ENCODE peak calls at places on chromosomes 5 and 9, in six cellular contexts. D is epithelial cell of esophagus, N is NB4, U is lower lobe of right lung, T is OCI-LY7, H is ovary. R is an unnamed sample.

GRCh38 chr9:83536332-83536731 is 1.9 kb downstream of the FRMD3 start:
- DNase-seq in D (no peak), N (no peak), U (no peak), T (no peak), H (no peak), R (no peak)

GRCh38 chr9:92989561-92989960 is 42.2 kb downstream of the FGD3 start:
- DNase-seq in D (no peak), N (no peak), U (no peak), T (no peak), H (no peak), R (no peak)

GRCh38 chr9:122029898-122030297 is 63.2 kb downstream of the TTLL11 start:
- DNase-seq in D (peak), N (peak), U (no peak), T (no peak), H (no peak), R (no peak)

GRCh38 chr5:37071901-37072581 is 177.1 kb downstream of the CPLANE1 start:
- DNase-seq in D (peak), N (no peak), U (no peak), T (no peak), H (no peak), R (no peak)

GRCh38 chr5:64811050-64811640 is 42.4 kb downstream of the CWC27 start:
- DNase-seq in D (peak), N (peak), U (no peak), T (peak), H (no peak), R (peak)

GRCh38 chr5:27474395-27474794 is 436.0 kb upstream of the CDH9 start:
- DNase-seq in D (no peak), N (no peak), U (no peak), T (no peak), H (no peak), R (no peak)

GRCh38 chr9:114499528-114499927 is 5.7 kb downstream of the WHRN start:
- DNase-seq in D (peak), N (no peak), U (no peak), T (peak), H (no peak), R (no peak)

GRCh38 chr9:132141364-132141947 is 20.4 kb upstream of the NTNG2 start:
- DNase-seq in D (no peak), N (no peak), U (no peak), T (no peak), H (no peak), R (no peak)

GRCh38 chr9:114096041-114096511 is 3.0 kb downstream of the KIF12 start:
- DNase-seq in D (no peak), N (no peak), U (no peak), T (no peak), H (no peak), R (no peak)

GRCh38 chr5:7250609-7251008 is 145.3 kb upstream of the ADCY2 start:
- DNase-seq in D (no peak), N (peak), U (no peak), T (no peak), H (no peak), R (no peak)

GRCh38 chr9:95083086-95083768 is 234.3 kb downstream of the FANCC start:
- DNase-seq in D (no peak), N (no peak), U (no peak), T (no peak), H (no peak), R (no peak)

GRCh38 chr9:122200960-122201635 is 27.7 kb downstream of the LHX6 start:
- DNase-seq in D (no peak), N (no peak), U (no peak), T (no peak), H (no peak), R (no peak)

GRCh38 chr5:88769165-88769564 is 113.8 kb downstream of the MEF2C start:
- DNase-seq in D (no peak), N (no peak), U (no peak), T (no peak), H (no peak), R (no peak)

GRCh38 chr5:145464194-145464593 is 370.9 kb downstream of the PRELID2 start:
- DNase-seq in D (no peak), N (no peak), U (no peak), T (no peak), H (no peak), R (no peak)

GRCh38 chr9:116355153-116355827 is 201.7 kb downstream of the PAPPA start:
- DNase-seq in D (peak), N (peak), U (no peak), T (no peak), H (peak), R (no peak)

GRCh38 chr5:154221371-154221896 is 30.9 kb downstream of the GALNT10 start:
- DNase-seq in D (peak), N (peak), U (peak), T (no peak), H (no peak), R (no peak)

GRCh38 chr9:133114451-133114885 is 6.6 kb downstream of the RALGDS start:
- DNase-seq in D (peak), N (no peak), U (peak), T (no peak), H (peak), R (no peak)

GRCh38 chr5:17024686-17025180 is 88.6 kb upstream of the MYO10 start:
- DNase-seq in D (peak), N (no peak), U (no peak), T (no peak), H (no peak), R (no peak)

GRCh38 chr9:93184439-93185221 is 691 bp downstream of the WNK2 start:
- DNase-seq in D (no peak), N (no peak), U (no peak), T (no peak), H (no peak), R (peak)

GRCh38 chr5:95730730-95731570 is at the start of gene RHOBTB3:
- DNase-seq in D (peak), N (peak), U (peak), T (peak), H (peak), R (peak)

GRCh38 chr5:172303996-172304335 is 20.4 kb upstream of the UBTD2 start:
- DNase-seq in D (no peak), N (no peak), U (no peak), T (no peak), H (no peak), R (no peak)

GRCh38 chr5:41925555-41925946 is 470 bp downstream of the FBXO4 start:
- DNase-seq in D (peak), N (no peak), U (no peak), T (no peak), H (peak), R (peak)

GRCh38 chr9:85715587-85715986 is 26.2 kb downstream of the AGTPBP1 start:
- DNase-seq in D (no peak), N (peak), U (no peak), T (no peak), H (no peak), R (no peak)

GRCh38 chr5:1770443-1770802 is 29.2 kb downstream of the MRPL36 start:
- DNase-seq in D (no peak), N (no peak), U (no peak), T (no peak), H (no peak), R (no peak)

GRCh38 chr9:6243746-6244145 is 28.1 kb downstream of the IL33 start:
- DNase-seq in D (peak), N (no peak), U (no peak), T (no peak), H (no peak), R (peak)

GRCh38 chr5:160833806-160834205 is 18.2 kb downstream of the ATP10B start:
- DNase-seq in D (peak), N (no peak), U (no peak), T (no peak), H (no peak), R (no peak)

GRCh38 chr9:103904242-103904641 is 189.9 kb upstream of the SMC2 start:
- DNase-seq in D (no peak), N (no peak), U (no peak), T (no peak), H (no peak), R (no peak)

GRCh38 chr9:4196886-4197285 is 103.0 kb downstream of the GLIS3 start:
- DNase-seq in D (peak), N (peak), U (no peak), T (peak), H (no peak), R (no peak)

GRCh38 chr5:96433066-96433447 is at the start of gene PCSK1:
- DNase-seq in D (no peak), N (no peak), U (no peak), T (no peak), H (no peak), R (no peak)

GRCh38 chr5:154526231-154527226 is 48.5 kb upstream of the HAND1 start:
- DNase-seq in D (no peak), N (no peak), U (no peak), T (no peak), H (no peak), R (no peak)

DNA sequence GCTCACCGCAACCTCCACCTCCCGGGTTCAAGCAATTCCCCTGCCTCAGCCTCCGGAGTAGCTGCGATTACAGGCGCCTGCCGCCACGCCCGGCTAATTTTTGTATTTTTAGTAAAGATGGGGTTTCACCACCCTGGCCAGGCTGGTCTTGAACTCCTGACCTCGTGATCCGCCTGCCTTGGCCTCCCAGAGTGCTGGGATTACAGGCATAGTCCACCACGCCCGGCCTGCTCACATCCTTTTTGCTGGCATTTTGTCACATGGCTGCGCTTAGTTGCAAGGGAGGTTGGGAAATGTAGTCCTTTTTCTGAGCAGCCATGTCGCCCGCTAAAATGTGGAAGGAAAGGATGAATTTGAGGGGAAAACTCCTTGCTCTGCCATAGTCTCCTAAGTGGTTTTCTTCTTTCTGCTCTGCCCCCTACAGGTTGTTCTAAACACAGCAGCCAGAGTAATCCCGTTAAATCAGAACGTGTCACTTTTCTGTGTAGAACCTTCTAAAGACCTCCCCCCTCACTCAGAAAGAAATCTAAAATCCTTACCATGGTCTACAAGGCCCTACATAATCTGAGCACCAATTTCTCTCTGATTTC is 57.8 kb upstream of the HSPA9 start:
- DNase-seq in D (peak), N (peak), U (peak), T (peak), H (peak), R (peak)
- TF ChIP-seq CTCF in D (peak), N (peak), U (peak), T (peak), H (no peak), R (peak)

GRCh38 chr9:101540069-101540468 is 6.4 kb downstream of the RNF20 start:
- DNase-seq in D (no peak), N (no peak), U (no peak), T (no peak), H (no peak), R (no peak)

DNA sequence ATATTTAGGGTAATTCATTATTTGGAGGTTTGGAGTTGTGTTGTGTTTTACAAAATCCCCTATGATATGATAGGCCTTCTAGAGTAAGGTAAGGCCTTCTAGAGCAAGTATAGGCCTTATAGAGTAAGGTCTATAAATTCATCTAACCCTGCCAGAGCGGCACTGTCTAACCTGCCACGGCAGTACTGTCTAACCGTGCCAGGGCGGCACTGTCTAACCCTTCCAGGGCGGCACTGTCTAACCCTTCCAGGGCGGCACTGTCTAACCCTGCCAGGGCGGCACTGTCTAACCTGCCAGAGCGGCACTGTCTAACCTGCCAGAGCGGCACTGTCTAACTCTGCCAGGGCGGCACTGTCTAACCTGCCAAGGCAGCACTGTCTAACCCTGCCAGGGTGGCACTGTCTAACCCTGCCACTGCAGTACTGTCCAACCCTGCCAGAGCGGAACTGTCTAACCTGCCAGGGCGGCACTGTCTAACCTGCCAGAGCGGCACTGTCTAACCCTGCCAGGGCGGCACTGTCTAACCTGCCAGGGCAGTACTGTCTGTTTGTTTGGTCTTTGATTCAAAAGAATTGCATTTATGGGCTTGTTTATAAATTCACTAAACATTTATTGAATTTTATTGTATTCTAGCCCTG is 9.6 kb downstream of the RNF20 start:
- DNase-seq in D (no peak), N (no peak), U (no peak), T (no peak), H (no peak), R (no peak)
- TF ChIP-seq CTCF in D (no peak), N (no peak), U (no peak), T (no peak), H (no peak), R (no peak)

DNA sequence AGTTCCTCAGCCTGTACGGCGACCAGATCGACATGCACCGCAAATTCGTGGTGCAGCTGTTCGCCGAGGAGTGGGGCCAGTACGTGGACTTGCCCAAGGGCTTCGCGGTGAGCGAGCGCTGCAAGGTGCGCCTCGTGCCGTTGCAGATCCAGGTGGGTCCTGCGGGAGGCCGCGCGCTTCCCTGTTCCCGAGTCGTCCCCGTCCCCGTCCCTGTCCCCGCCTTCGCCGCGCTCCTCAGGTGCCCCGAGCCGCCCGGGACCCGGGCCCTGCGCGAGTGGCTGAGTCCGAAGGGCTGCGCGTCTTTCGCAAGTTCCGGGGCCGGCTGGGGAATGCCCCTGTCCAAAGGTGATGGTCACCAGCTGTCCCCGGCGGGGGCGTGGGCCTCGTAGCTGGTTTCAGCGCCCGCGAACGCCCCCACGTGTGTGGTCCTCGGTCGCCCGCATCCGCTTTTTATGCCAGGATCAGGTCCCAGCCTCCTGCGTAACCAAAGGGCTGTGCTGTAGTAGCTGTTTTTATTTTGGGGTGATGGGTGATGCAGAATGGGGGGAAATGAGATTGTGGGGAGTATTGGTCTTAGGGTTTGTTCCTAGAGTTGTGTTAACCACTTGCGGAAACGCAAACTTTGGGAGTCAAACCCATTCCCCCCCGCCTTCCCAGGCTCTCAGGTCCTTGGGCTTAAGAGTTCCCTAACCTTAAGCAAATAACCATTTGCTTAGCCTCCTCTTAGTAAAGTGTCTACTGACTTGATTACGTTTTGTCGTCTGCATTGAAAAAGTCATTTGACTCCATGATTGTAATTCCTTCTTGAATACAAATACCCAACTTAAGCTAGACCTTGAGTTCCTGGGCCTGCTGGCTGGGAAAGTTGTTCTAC is 612 bp downstream of the ISOC1 start:
- DNase-seq in D (peak), N (peak), U (peak), T (peak), H (peak), R (peak)
- TF ChIP-seq CTCF in D (no peak), N (no peak), U (peak), T (peak), H (no peak), R (no peak)

GRCh38 chr5:129174447-129174846 is 79.9 kb downstream of the ISOC1 start:
- DNase-seq in D (no peak), N (no peak), U (no peak), T (no peak), H (no peak), R (no peak)

GRCh38 chr5:129171194-129171944 is 76.8 kb downstream of the ISOC1 start:
- DNase-seq in D (no peak), N (no peak), U (no peak), T (no peak), H (no peak), R (no peak)

GRCh38 chr5:129177451-129177850 is 82.9 kb downstream of the ISOC1 start:
- DNase-seq in D (no peak), N (no peak), U (no peak), T (no peak), H (no peak), R (no peak)

DNA sequence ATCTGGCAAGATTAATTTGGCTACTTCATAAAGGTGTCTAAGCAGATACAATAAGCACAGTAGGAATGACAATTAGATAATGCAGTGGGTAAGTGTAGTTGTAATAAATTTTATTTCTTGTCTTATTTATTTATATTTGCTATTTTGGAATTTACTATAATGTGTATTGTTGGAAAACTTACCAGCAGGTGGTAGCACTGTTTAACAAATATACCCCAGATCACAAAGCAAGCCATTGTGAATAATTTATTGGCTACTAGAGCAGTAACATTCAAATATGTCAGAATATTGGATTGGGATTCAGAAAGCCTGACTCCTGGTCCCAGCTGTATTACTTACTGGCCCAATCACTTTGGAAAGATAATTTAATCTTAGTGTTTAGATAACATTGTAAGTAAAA is 78.0 kb downstream of the ISOC1 start:
- DNase-seq in D (peak), N (no peak), U (no peak), T (no peak), H (no peak), R (no peak)
- TF ChIP-seq CTCF in D (peak), N (no peak), U (no peak), T (peak), H (no peak), R (no peak)

GRCh38 chr5:178866946-178867345 is 7.2 kb downstream of the ZNF354B start:
- DNase-seq in D (no peak), N (peak), U (no peak), T (no peak), H (no peak), R (no peak)
- TF ChIP-seq CTCF in D (no peak), N (no peak), U (no peak), T (no peak), H (no peak), R (no peak)

DNA sequence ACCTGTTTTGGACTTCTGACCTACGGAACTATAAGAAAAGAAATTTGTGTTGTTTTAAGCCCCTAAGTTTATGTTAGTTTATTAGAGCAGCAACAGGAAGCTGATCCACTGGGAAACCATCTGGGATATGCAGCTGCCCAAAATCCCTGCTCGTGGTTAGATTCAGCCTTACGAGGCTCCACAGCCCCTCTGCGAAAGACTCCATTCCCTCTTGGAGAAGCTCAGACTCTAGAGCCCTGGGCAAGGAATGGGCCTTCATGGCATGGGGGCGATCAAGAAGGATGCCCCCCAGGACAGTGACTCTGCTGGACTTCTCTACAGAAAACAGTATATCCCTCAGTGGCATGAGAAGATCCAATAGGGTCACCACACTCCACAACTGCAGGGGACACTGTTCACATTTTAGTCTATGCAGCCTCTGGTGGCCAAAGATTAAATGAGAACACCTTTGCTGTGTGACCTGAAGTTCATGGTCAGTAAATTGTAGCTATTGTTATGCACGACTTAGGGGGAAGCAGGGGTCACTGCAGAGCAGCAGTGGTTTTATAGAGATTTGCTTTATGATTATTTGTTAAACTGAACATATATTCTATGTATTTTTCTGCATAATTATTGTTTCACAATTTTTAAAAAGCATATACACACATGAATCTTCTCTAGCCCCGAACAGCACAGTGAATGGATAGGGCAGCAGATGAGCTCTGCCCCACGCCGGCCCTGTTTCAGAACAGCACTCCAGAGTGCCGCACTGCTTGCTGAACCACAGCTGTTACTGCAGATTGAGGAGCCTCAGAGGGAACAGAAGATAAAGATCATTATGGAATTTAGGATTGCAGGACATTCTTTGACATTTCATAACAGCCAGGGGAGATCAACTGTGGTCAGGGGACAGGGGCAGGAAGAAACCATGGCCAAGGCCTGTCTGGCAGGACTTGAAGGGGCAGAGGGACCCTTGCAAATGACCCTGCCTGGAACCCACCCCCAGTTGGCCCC is 20.9 kb downstream of the IRF1 start:
- DNase-seq in D (no peak), N (no peak), U (no peak), T (no peak), H (no peak), R (no peak)
- TF ChIP-seq CTCF in D (no peak), N (no peak), U (no peak), T (peak), H (no peak), R (no peak)

GRCh38 chr9:107158321-107158720 is 124.8 kb upstream of the RAD23B start:
- DNase-seq in D (peak), N (peak), U (no peak), T (peak), H (no peak), R (no peak)
- TF ChIP-seq CTCF in D (peak), N (peak), U (no peak), T (peak), H (no peak), R (peak)

R was measured in GM13976.